ENCODE peak calls at places on chromosomes 13 and 19, in eight cellular contexts. One of them, this sample, is unnamed.

GRCh38 chr13:77375554-77375953 is 48.7 kb upstream of the MYCBP2 start:
- DNase-seq in stimulated activated CD4-positive, alpha-beta T cell treated with anti-CD3 and anti-CD28 coated beads, TNF-alpha, amount 100 ng/mL, for 24 hours: no peak
- DNase-seq in activated T-helper 1 cell treated with Interleukin-2 at 50 U/mL for 16 hours: no peak
- DNase-seq in activated T-helper 2 cell treated with anti-CD3 and anti-CD28 coated beads, Interferon-gamma antibody, Interleukin-2, Interleukin-4, amounts not matched to agents 10 μg/mL and 5 μg/mL and 100 μg/mL, durations not matched to agents 14 hours and 24 hours and 36 hours: no peak
- DNase-seq in tibial artery: no peak
- DNase-seq in hypothalamus: no peak
- DNase-seq in GM04503: no peak
- DNase-seq in T follicular helper cell: no peak
- DNase-seq in this sample: peak; percentile 19

GRCh38 chr13:91369432-91369831 is 21.9 kb downstream of the MIR17HG start:
- DNase-seq in GM04503: no peak
- DNase-seq in stimulated activated CD4-positive, alpha-beta T cell treated with anti-CD3 and anti-CD28 coated beads, TNF-alpha, amount 100 ng/mL, for 24 hours: no peak
- DNase-seq in activated T-helper 2 cell treated with anti-CD3 and anti-CD28 coated beads, Interferon-gamma antibody, Interleukin-2, Interleukin-4, amounts not matched to agents 10 μg/mL and 5 μg/mL and 100 μg/mL, durations not matched to agents 14 hours and 24 hours and 36 hours: no peak
- DNase-seq in activated T-helper 1 cell treated with Interleukin-2 at 50 U/mL for 16 hours: no peak
- DNase-seq in tibial artery: no peak
- DNase-seq in T follicular helper cell: no peak
- DNase-seq in hypothalamus: no peak
- DNase-seq in this sample: peak; percentile 79

GRCh38 chr19:17529239-17530158 is 18.1 kb downstream of the PGLS start:
- DNase-seq in tibial artery: no peak
- DNase-seq in GM04503: no peak
- DNase-seq in stimulated activated CD4-positive, alpha-beta T cell treated with anti-CD3 and anti-CD28 coated beads, TNF-alpha, amount 100 ng/mL, for 24 hours: no peak
- DNase-seq in activated T-helper 2 cell treated with anti-CD3 and anti-CD28 coated beads, Interferon-gamma antibody, Interleukin-2, Interleukin-4, amounts not matched to agents 10 μg/mL and 5 μg/mL and 100 μg/mL, durations not matched to agents 14 hours and 24 hours and 36 hours: no peak
- DNase-seq in hypothalamus: no peak
- DNase-seq in T follicular helper cell: no peak
- DNase-seq in activated T-helper 1 cell treated with Interleukin-2 at 50 U/mL for 16 hours: no peak
- DNase-seq in this sample: no peak

GRCh38 chr19:3065675-3066357 is 3.5 kb upstream of the TLE5 start:
- DNase-seq in T follicular helper cell: no peak
- DNase-seq in GM04503: no peak
- DNase-seq in tibial artery: no peak
- DNase-seq in stimulated activated CD4-positive, alpha-beta T cell treated with anti-CD3 and anti-CD28 coated beads, TNF-alpha, amount 100 ng/mL, for 24 hours: no peak
- DNase-seq in activated T-helper 2 cell treated with anti-CD3 and anti-CD28 coated beads, Interferon-gamma antibody, Interleukin-2, Interleukin-4, amounts not matched to agents 10 μg/mL and 5 μg/mL and 100 μg/mL, durations not matched to agents 14 hours and 24 hours and 36 hours: no peak
- DNase-seq in hypothalamus: no peak
- DNase-seq in activated T-helper 1 cell treated with Interleukin-2 at 50 U/mL for 16 hours: no peak
- DNase-seq in this sample: no peak

GRCh38 chr13:111548301-111548700 is 227.9 kb downstream of the TEX29 start:
- DNase-seq in activated T-helper 2 cell treated with anti-CD3 and anti-CD28 coated beads, Interferon-gamma antibody, Interleukin-2, Interleukin-4, amounts not matched to agents 10 μg/mL and 5 μg/mL and 100 μg/mL, durations not matched to agents 14 hours and 24 hours and 36 hours: no peak
- DNase-seq in activated T-helper 1 cell treated with Interleukin-2 at 50 U/mL for 16 hours: no peak
- DNase-seq in GM04503: no peak
- DNase-seq in stimulated activated CD4-positive, alpha-beta T cell treated with anti-CD3 and anti-CD28 coated beads, TNF-alpha, amount 100 ng/mL, for 24 hours: no peak
- DNase-seq in hypothalamus: no peak
- DNase-seq in tibial artery: no peak
- DNase-seq in T follicular helper cell: no peak
- DNase-seq in this sample: no peak

GRCh38 chr13:75838366-75839017 is 202.4 kb downstream of the LMO7 start:
- DNase-seq in GM04503: no peak
- DNase-seq in T follicular helper cell: no peak
- DNase-seq in tibial artery: no peak
- DNase-seq in hypothalamus: no peak
- DNase-seq in activated T-helper 2 cell treated with anti-CD3 and anti-CD28 coated beads, Interferon-gamma antibody, Interleukin-2, Interleukin-4, amounts not matched to agents 10 μg/mL and 5 μg/mL and 100 μg/mL, durations not matched to agents 14 hours and 24 hours and 36 hours: no peak
- DNase-seq in stimulated activated CD4-positive, alpha-beta T cell treated with anti-CD3 and anti-CD28 coated beads, TNF-alpha, amount 100 ng/mL, for 24 hours: no peak
- DNase-seq in activated T-helper 1 cell treated with Interleukin-2 at 50 U/mL for 16 hours: no peak
- DNase-seq in this sample: no peak

GRCh38 chr19:4582980-4583842 is 23.7 kb upstream of the SEMA6B start:
- DNase-seq in T follicular helper cell: no peak
- DNase-seq in stimulated activated CD4-positive, alpha-beta T cell treated with anti-CD3 and anti-CD28 coated beads, TNF-alpha, amount 100 ng/mL, for 24 hours: no peak
- DNase-seq in activated T-helper 1 cell treated with Interleukin-2 at 50 U/mL for 16 hours: no peak
- DNase-seq in activated T-helper 2 cell treated with anti-CD3 and anti-CD28 coated beads, Interferon-gamma antibody, Interleukin-2, Interleukin-4, amounts not matched to agents 10 μg/mL and 5 μg/mL and 100 μg/mL, durations not matched to agents 14 hours and 24 hours and 36 hours: no peak
- DNase-seq in tibial artery: no peak
- DNase-seq in hypothalamus: no peak
- DNase-seq in GM04503: no peak
- DNase-seq in this sample: no peak

GRCh38 chr13:98677398-98677797 is 75.1 kb downstream of the SLC15A1 start:
- DNase-seq in T follicular helper cell: no peak
- DNase-seq in stimulated activated CD4-positive, alpha-beta T cell treated with anti-CD3 and anti-CD28 coated beads, TNF-alpha, amount 100 ng/mL, for 24 hours: no peak
- DNase-seq in hypothalamus: no peak
- DNase-seq in GM04503: no peak
- DNase-seq in activated T-helper 1 cell treated with Interleukin-2 at 50 U/mL for 16 hours: no peak
- DNase-seq in tibial artery: no peak
- DNase-seq in activated T-helper 2 cell treated with anti-CD3 and anti-CD28 coated beads, Interferon-gamma antibody, Interleukin-2, Interleukin-4, amounts not matched to agents 10 μg/mL and 5 μg/mL and 100 μg/mL, durations not matched to agents 14 hours and 24 hours and 36 hours: no peak
- DNase-seq in this sample: no peak

GRCh38 chr19:1171755-1172352 is 2.2 kb downstream of the SBNO2 start:
- DNase-seq in activated T-helper 2 cell treated with anti-CD3 and anti-CD28 coated beads, Interferon-gamma antibody, Interleukin-2, Interleukin-4, amounts not matched to agents 10 μg/mL and 5 μg/mL and 100 μg/mL, durations not matched to agents 14 hours and 24 hours and 36 hours: no peak
- DNase-seq in activated T-helper 1 cell treated with Interleukin-2 at 50 U/mL for 16 hours: no peak
- DNase-seq in GM04503: no peak
- DNase-seq in T follicular helper cell: no peak
- DNase-seq in hypothalamus: no peak
- DNase-seq in tibial artery: no peak
- DNase-seq in stimulated activated CD4-positive, alpha-beta T cell treated with anti-CD3 and anti-CD28 coated beads, TNF-alpha, amount 100 ng/mL, for 24 hours: no peak
- DNase-seq in this sample: no peak

GRCh38 chr19:39941615-39942507 is 7.4 kb upstream of the FCGBP start:
- DNase-seq in stimulated activated CD4-positive, alpha-beta T cell treated with anti-CD3 and anti-CD28 coated beads, TNF-alpha, amount 100 ng/mL, for 24 hours: no peak
- DNase-seq in activated T-helper 2 cell treated with anti-CD3 and anti-CD28 coated beads, Interferon-gamma antibody, Interleukin-2, Interleukin-4, amounts not matched to agents 10 μg/mL and 5 μg/mL and 100 μg/mL, durations not matched to agents 14 hours and 24 hours and 36 hours: peak; percentile 54
- DNase-seq in T follicular helper cell: peak; percentile 54
- DNase-seq in GM04503: no peak
- DNase-seq in hypothalamus: no peak
- DNase-seq in tibial artery: peak; percentile 33
- DNase-seq in activated T-helper 1 cell treated with Interleukin-2 at 50 U/mL for 16 hours: peak; percentile 21
- DNase-seq in this sample: no peak

GRCh38 chr19:40907968-40908735 is 26.1 kb upstream of the CYP2A7 start:
- DNase-seq in activated T-helper 2 cell treated with anti-CD3 and anti-CD28 coated beads, Interferon-gamma antibody, Interleukin-2, Interleukin-4, amounts not matched to agents 10 μg/mL and 5 μg/mL and 100 μg/mL, durations not matched to agents 14 hours and 24 hours and 36 hours: no peak
- DNase-seq in stimulated activated CD4-positive, alpha-beta T cell treated with anti-CD3 and anti-CD28 coated beads, TNF-alpha, amount 100 ng/mL, for 24 hours: peak; percentile 13
- DNase-seq in tibial artery: no peak
- DNase-seq in hypothalamus: no peak
- DNase-seq in T follicular helper cell: peak; percentile 50
- DNase-seq in GM04503: no peak
- DNase-seq in activated T-helper 1 cell treated with Interleukin-2 at 50 U/mL for 16 hours: no peak
- DNase-seq in this sample: peak; percentile 26

GRCh38 chr13:64936879-64937278 is 2293.3 kb downstream of the PCDH9 start:
- DNase-seq in tibial artery: no peak
- DNase-seq in T follicular helper cell: no peak
- DNase-seq in stimulated activated CD4-positive, alpha-beta T cell treated with anti-CD3 and anti-CD28 coated beads, TNF-alpha, amount 100 ng/mL, for 24 hours: no peak
- DNase-seq in GM04503: no peak
- DNase-seq in hypothalamus: no peak
- DNase-seq in activated T-helper 1 cell treated with Interleukin-2 at 50 U/mL for 16 hours: no peak
- DNase-seq in activated T-helper 2 cell treated with anti-CD3 and anti-CD28 coated beads, Interferon-gamma antibody, Interleukin-2, Interleukin-4, amounts not matched to agents 10 μg/mL and 5 μg/mL and 100 μg/mL, durations not matched to agents 14 hours and 24 hours and 36 hours: no peak
- DNase-seq in this sample: no peak

GRCh38 chr13:21014666-21015170 is 46.7 kb downstream of the LATS2 start:
- DNase-seq in GM04503: peak; percentile 53
- DNase-seq in activated T-helper 1 cell treated with Interleukin-2 at 50 U/mL for 16 hours: no peak
- DNase-seq in hypothalamus: no peak
- DNase-seq in tibial artery: peak; percentile 50
- DNase-seq in T follicular helper cell: no peak
- DNase-seq in activated T-helper 2 cell treated with anti-CD3 and anti-CD28 coated beads, Interferon-gamma antibody, Interleukin-2, Interleukin-4, amounts not matched to agents 10 μg/mL and 5 μg/mL and 100 μg/mL, durations not matched to agents 14 hours and 24 hours and 36 hours: no peak
- DNase-seq in stimulated activated CD4-positive, alpha-beta T cell treated with anti-CD3 and anti-CD28 coated beads, TNF-alpha, amount 100 ng/mL, for 24 hours: no peak
- DNase-seq in this sample: no peak

GRCh38 chr13:107466326-107466725 is 749.0 kb downstream of the LIG4 start:
- DNase-seq in T follicular helper cell: no peak
- DNase-seq in GM04503: no peak
- DNase-seq in activated T-helper 2 cell treated with anti-CD3 and anti-CD28 coated beads, Interferon-gamma antibody, Interleukin-2, Interleukin-4, amounts not matched to agents 10 μg/mL and 5 μg/mL and 100 μg/mL, durations not matched to agents 14 hours and 24 hours and 36 hours: no peak
- DNase-seq in activated T-helper 1 cell treated with Interleukin-2 at 50 U/mL for 16 hours: no peak
- DNase-seq in tibial artery: no peak
- DNase-seq in hypothalamus: no peak
- DNase-seq in stimulated activated CD4-positive, alpha-beta T cell treated with anti-CD3 and anti-CD28 coated beads, TNF-alpha, amount 100 ng/mL, for 24 hours: no peak
- DNase-seq in this sample: no peak

GRCh38 chr13:20191902-20192469 is 752 bp downstream of the GJB2 start:
- DNase-seq in GM04503: no peak
- DNase-seq in tibial artery: no peak
- DNase-seq in activated T-helper 2 cell treated with anti-CD3 and anti-CD28 coated beads, Interferon-gamma antibody, Interleukin-2, Interleukin-4, amounts not matched to agents 10 μg/mL and 5 μg/mL and 100 μg/mL, durations not matched to agents 14 hours and 24 hours and 36 hours: no peak
- DNase-seq in activated T-helper 1 cell treated with Interleukin-2 at 50 U/mL for 16 hours: no peak
- DNase-seq in hypothalamus: no peak
- DNase-seq in T follicular helper cell: no peak
- DNase-seq in stimulated activated CD4-positive, alpha-beta T cell treated with anti-CD3 and anti-CD28 coated beads, TNF-alpha, amount 100 ng/mL, for 24 hours: no peak
- DNase-seq in this sample: no peak

GRCh38 chr13:42405665-42406390 is 133.9 kb downstream of the AKAP11 start:
- DNase-seq in T follicular helper cell: no peak
- DNase-seq in activated T-helper 1 cell treated with Interleukin-2 at 50 U/mL for 16 hours: no peak
- DNase-seq in stimulated activated CD4-positive, alpha-beta T cell treated with anti-CD3 and anti-CD28 coated beads, TNF-alpha, amount 100 ng/mL, for 24 hours: peak; percentile 59
- DNase-seq in hypothalamus: no peak
- DNase-seq in tibial artery: no peak
- DNase-seq in activated T-helper 2 cell treated with anti-CD3 and anti-CD28 coated beads, Interferon-gamma antibody, Interleukin-2, Interleukin-4, amounts not matched to agents 10 μg/mL and 5 μg/mL and 100 μg/mL, durations not matched to agents 14 hours and 24 hours and 36 hours: no peak
- DNase-seq in GM04503: no peak
- DNase-seq in this sample: no peak

GRCh38 chr19:46076951-46077814 is 36.4 kb upstream of the IGFL4 start:
- DNase-seq in tibial artery: peak; percentile 21
- DNase-seq in GM04503: no peak
- DNase-seq in stimulated activated CD4-positive, alpha-beta T cell treated with anti-CD3 and anti-CD28 coated beads, TNF-alpha, amount 100 ng/mL, for 24 hours: no peak
- DNase-seq in hypothalamus: peak; percentile 64
- DNase-seq in activated T-helper 2 cell treated with anti-CD3 and anti-CD28 coated beads, Interferon-gamma antibody, Interleukin-2, Interleukin-4, amounts not matched to agents 10 μg/mL and 5 μg/mL and 100 μg/mL, durations not matched to agents 14 hours and 24 hours and 36 hours: no peak
- DNase-seq in T follicular helper cell: no peak
- DNase-seq in activated T-helper 1 cell treated with Interleukin-2 at 50 U/mL for 16 hours: no peak
- DNase-seq in this sample: peak; percentile 87

GRCh38 chr19:14369399-14370168 is 11.7 kb upstream of the ADGRE5 start:
- DNase-seq in activated T-helper 2 cell treated with anti-CD3 and anti-CD28 coated beads, Interferon-gamma antibody, Interleukin-2, Interleukin-4, amounts not matched to agents 10 μg/mL and 5 μg/mL and 100 μg/mL, durations not matched to agents 14 hours and 24 hours and 36 hours: peak; percentile 81
- DNase-seq in activated T-helper 1 cell treated with Interleukin-2 at 50 U/mL for 16 hours: peak; percentile 71
- DNase-seq in stimulated activated CD4-positive, alpha-beta T cell treated with anti-CD3 and anti-CD28 coated beads, TNF-alpha, amount 100 ng/mL, for 24 hours: peak; percentile 81
- DNase-seq in tibial artery: no peak
- DNase-seq in T follicular helper cell: peak; percentile 84
- DNase-seq in GM04503: no peak
- DNase-seq in hypothalamus: no peak
- DNase-seq in this sample: no peak

GRCh38 chr19:53158119-53158656 is 665 bp downstream of the ZNF347 start:
- DNase-seq in T follicular helper cell: no peak
- DNase-seq in activated T-helper 1 cell treated with Interleukin-2 at 50 U/mL for 16 hours: peak; percentile 2
- DNase-seq in GM04503: peak; percentile 4
- DNase-seq in stimulated activated CD4-positive, alpha-beta T cell treated with anti-CD3 and anti-CD28 coated beads, TNF-alpha, amount 100 ng/mL, for 24 hours: no peak
- DNase-seq in activated T-helper 2 cell treated with anti-CD3 and anti-CD28 coated beads, Interferon-gamma antibody, Interleukin-2, Interleukin-4, amounts not matched to agents 10 μg/mL and 5 μg/mL and 100 μg/mL, durations not matched to agents 14 hours and 24 hours and 36 hours: peak; percentile 9
- DNase-seq in tibial artery: peak; percentile 27
- DNase-seq in hypothalamus: peak; percentile 13
- DNase-seq in this sample: no peak